ENCODE peak calls at places on chromosomes 5 and 9, in seven cellular contexts. O is stomach, B is K562, C is suprapubic skin, G is breast epithelium, P is IMR-90, W is erythroblast. T is an unnamed sample.

GRCh38 chr5:91114658-91115057 is 268.5 kb downstream of the ARRDC3 start:
- DNase-seq in O (no peak), B (no peak), C (no peak), G (no peak), P (no peak), W (no peak), T (no peak)

GRCh38 chr9:94908583-94909249 is 182.2 kb downstream of the AOPEP start:
- DNase-seq in O (peak; percentile 71), B (no peak), C (no peak), G (no peak), P (no peak), W (peak; percentile 2), T (no peak)

GRCh38 chr9:76576344-76576743 is 117.4 kb downstream of the GCNT1 start:
- DNase-seq in O (no peak), B (no peak), C (no peak), G (no peak), P (peak; percentile 66), W (peak; percentile 23), T (peak; percentile 43)

GRCh38 chr9:17422994-17423680 is 155.7 kb upstream of the SH3GL2 start:
- DNase-seq in O (no peak), B (no peak), C (no peak), G (no peak), P (peak; percentile 36), W (no peak), T (no peak)

GRCh38 chr9:131650254-131650653 is 89.6 kb downstream of the RAPGEF1 start:
- DNase-seq in O (no peak), B (no peak), C (peak; percentile 93), G (no peak), P (peak; percentile 47), W (no peak), T (peak; percentile 88)

GRCh38 chr5:150122158-150122510 is 33.5 kb downstream of the PDGFRB start:
- DNase-seq in O (peak; percentile 49), B (peak; percentile 72), C (no peak), G (no peak), P (no peak), W (peak; percentile 81), T (no peak)

GRCh38 chr5:157004893-157005551 is 42.0 kb upstream of the TIMD4 start:
- DNase-seq in O (no peak), B (no peak), C (no peak), G (no peak), P (no peak), W (no peak), T (no peak)

GRCh38 chr9:106333487-106333886 is 529.5 kb upstream of the ZNF462 start:
- DNase-seq in O (no peak), B (no peak), C (no peak), G (no peak), P (no peak), W (no peak), T (no peak)

GRCh38 chr9:116737137-116737546 is 50.0 kb downstream of the TRIM32 start:
- DNase-seq in O (peak; percentile 86), B (peak; percentile 85), C (peak; percentile 76), G (peak; percentile 62), P (peak; percentile 66), W (peak; percentile 62), T (peak; percentile 92)

GRCh38 chr5:15003511-15003920 is 131.9 kb upstream of the ANKH start:
- DNase-seq in O (peak; percentile 56), B (peak; percentile 73), C (peak; percentile 67), G (peak; percentile 67), P (peak; percentile 75), W (peak; percentile 63), T (peak; percentile 65)

GRCh38 chr9:112047538-112048066 is 127.5 kb downstream of the SUSD1 start:
- DNase-seq in O (no peak), B (no peak), C (no peak), G (no peak), P (no peak), W (no peak), T (no peak)

GRCh38 chr5:175872287-175873089 is 1.1 kb downstream of the CPLX2 start:
- DNase-seq in O (no peak), B (no peak), C (no peak), G (no peak), P (no peak), W (no peak), T (no peak)

GRCh38 chr9:128438343-128439109 is 17.3 kb upstream of the ODF2 start:
- DNase-seq in O (peak; percentile 89), B (peak; percentile 92), C (peak; percentile 90), G (peak; percentile 63), P (peak; percentile 67), W (peak; percentile 70), T (peak; percentile 75)

DNA sequence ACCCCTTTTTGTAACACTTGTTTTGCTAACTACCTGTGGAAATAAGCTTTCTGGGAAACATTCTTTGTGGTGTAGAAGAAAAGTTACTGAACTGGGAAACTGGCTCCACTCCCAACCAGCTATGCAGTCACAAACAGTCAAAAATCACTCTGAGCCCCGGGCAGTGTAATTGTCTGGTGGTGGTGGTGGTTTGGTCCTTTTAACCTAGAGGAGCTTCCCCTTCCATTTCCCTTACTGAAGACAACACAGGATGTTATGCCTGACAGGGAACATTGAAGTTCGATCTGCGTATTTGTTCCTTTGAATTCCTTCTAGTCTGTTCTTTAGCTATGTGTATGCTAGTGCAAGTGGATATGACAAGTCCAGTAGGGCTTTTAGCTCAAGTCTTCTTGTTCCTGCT is 56.8 kb upstream of the TBCA start:
- DNase-seq in O (no peak), B (no peak), C (no peak), G (no peak), P (no peak), W (no peak), T (no peak)
- TF ChIP-seq POLR2A in O (no peak), B (no peak), C (no peak), G (no peak), P (no peak), W (no peak), T (no peak)

DNA sequence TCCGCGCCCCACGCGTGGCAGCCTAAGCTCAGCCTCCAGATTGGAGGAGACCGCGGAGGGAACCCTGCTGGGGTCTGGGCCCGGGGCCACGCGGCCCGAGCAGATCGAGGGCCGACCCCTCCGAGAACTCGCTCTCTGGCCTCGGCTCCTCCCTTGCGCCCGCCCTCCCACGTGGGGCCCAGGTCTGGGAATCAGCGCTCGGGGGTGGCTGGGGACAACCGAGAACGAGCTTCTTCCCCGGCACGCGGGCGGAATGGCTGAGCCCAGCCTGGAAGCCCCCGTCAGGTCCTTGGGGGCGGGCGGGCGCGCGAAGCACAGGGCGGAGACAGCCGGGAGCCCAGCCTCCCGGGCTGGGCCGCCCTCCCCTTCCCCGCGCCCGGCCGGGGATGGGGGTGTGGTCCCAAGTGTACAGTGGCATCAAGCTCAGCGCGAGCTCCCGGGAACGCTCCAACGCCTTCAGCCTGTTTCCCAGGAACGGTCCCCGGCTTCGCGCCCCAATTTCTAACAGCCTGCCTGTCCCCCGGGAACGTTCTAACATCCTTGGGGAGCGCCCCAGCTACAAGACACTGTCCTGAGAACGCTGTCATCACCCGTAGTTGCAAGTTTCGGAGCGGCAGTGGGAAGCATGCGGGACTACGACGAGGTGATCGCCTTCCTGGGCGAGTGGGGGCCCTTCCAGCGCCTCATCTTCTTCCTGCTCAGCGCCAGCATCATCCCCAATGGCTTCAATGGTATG is at the start of gene SLC22A4:
- DNase-seq in O (peak; percentile 80), B (peak; percentile 90), C (peak; percentile 95), G (peak; percentile 90), P (peak; percentile 92), W (peak; percentile 92), T (peak; percentile 81)
- TF ChIP-seq POLR2A in O (no peak), B (peak; percentile 85), C (peak; percentile 76), G (peak; percentile 85), P (peak; percentile 79), W (peak; percentile 76), T (no peak)

GRCh38 chr9:136658849-136659535 is 3.7 kb upstream of the EGFL7 start:
- DNase-seq in O (no peak), B (no peak), C (no peak), G (no peak), P (no peak), W (no peak), T (no peak)
- TF ChIP-seq POLR2A in O (no peak), B (no peak), C (no peak), G (no peak), P (no peak), W (no peak), T (no peak)

DNA sequence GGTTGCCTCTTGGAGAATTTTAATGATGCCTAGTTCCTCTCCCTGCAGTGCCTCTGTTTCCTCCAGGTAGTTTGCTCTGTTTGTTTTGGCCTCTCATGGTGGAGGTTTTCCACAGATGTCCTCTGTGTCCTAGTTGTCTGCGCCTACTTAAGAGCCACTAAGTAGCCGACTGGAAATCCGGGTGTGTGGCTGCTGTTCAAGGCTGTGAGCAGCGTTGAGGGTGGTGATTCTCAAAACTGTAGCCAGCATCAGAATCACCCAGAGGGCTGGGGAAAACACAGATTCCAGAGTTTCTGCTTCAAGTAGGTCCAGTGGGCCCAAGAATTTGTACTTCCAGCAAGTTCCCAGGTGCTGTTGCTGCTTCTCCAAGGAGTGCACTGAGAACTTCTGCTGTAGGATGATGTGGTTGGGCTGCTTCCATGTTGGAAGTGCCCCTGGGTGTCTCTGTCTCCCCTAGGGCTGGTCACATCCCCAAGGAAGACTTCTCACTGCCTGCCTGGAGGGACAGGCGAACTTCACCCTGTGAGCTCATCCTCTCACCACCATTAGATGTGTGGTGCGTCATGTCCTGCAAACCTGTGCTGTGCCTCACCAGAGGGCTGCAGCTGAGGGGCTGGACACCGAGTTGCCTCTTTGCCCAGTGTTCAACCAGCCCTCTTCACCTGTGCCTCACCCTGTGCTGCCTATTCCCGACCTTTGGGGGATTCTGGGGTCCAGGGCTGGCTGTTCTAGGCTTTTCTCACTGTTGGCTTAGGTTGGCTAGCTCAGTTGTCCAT is 34.8 kb downstream of the SECISBP2 start:
- DNase-seq in O (no peak), B (no peak), C (no peak), G (no peak), P (no peak), W (no peak), T (no peak)
- TF ChIP-seq POLR2A in O (no peak), B (no peak), C (no peak), G (no peak), P (no peak), W (no peak), T (no peak)

GRCh38 chr9:133074111-133074651 is 12.4 kb downstream of the CEL start:
- DNase-seq in O (no peak), B (peak; percentile 21), C (no peak), G (no peak), P (peak; percentile 78), W (no peak), T (no peak)
- TF ChIP-seq POLR2A in O (no peak), B (no peak), C (no peak), G (no peak), P (no peak), W (no peak), T (no peak)

GRCh38 chr9:136244776-136245193 is 827 bp downstream of the QSOX2 start:
- DNase-seq in O (no peak), B (no peak), C (no peak), G (no peak), P (no peak), W (no peak), T (no peak)

GRCh38 chr9:136243631-136244030 is 2.0 kb downstream of the QSOX2 start:
- DNase-seq in O (no peak), B (no peak), C (no peak), G (no peak), P (no peak), W (no peak), T (no peak)

GRCh38 chr9:136245194-136246150 is at the start of gene QSOX2:
- DNase-seq in O (peak; percentile 86), B (peak; percentile 93), C (peak; percentile 86), G (peak; percentile 66), P (peak; percentile 76), W (peak; percentile 90), T (peak; percentile 60)

GRCh38 chr9:136242908-136243525 is 2.6 kb downstream of the QSOX2 start:
- DNase-seq in O (no peak), B (no peak), C (no peak), G (no peak), P (no peak), W (peak; percentile 66), T (no peak)

GRCh38 chr9:136244116-136244775 is 1.4 kb downstream of the QSOX2 start:
- DNase-seq in O (no peak), B (no peak), C (no peak), G (no peak), P (no peak), W (peak; percentile 54), T (no peak)
- TF ChIP-seq POLR2A in O (no peak), B (no peak), C (no peak), G (no peak), P (no peak), W (no peak), T (no peak)

T was measured in lower leg skin.